ENCODE peak calls at places on chromosomes 11 and 22, in ten cellular contexts. T is HAP-1, U is transverse colon, K is IMR-90, V is mesenchymal stem cell, R is esophagus muscularis mucosa, N is endodermal cell, Y is WERI-Rb-1, C is ovary, E is tibial nerve. F is an unnamed sample.

GRCh38 chr11:27761356-27761755 is 61.1 kb upstream of the BDNF start:
- DNase-seq in T (no peak), U (no peak), K (no peak), V (no peak), R (no peak), N (no peak), Y (no peak), C (no peak), E (no peak), F (no peak)

GRCh38 chr11:102456381-102456780 is 3.8 kb upstream of the TMEM123 start:
- DNase-seq in T (no peak), U (no peak), K (peak; percentile 39), V (no peak), R (no peak), N (no peak), Y (no peak), C (no peak), E (no peak), F (no peak)

GRCh38 chr11:80846979-80847378 is 1406.1 kb upstream of the TENM4 start:
- DNase-seq in T (no peak), U (no peak), K (no peak), V (no peak), R (no peak), N (no peak), Y (no peak), C (no peak), E (no peak), F (no peak)

GRCh38 chr11:130546901-130547694 is 98.7 kb downstream of the ADAMTS15 start:
- DNase-seq in T (no peak), U (no peak), K (no peak), V (no peak), R (no peak), N (no peak), Y (no peak), C (no peak), E (no peak), F (no peak)

GRCh38 chr11:20112291-20113146 is 47.8 kb downstream of the DBX1 start:
- DNase-seq in T (no peak), U (peak; percentile 75), K (peak; percentile 97), V (peak; percentile 98), R (no peak), N (peak; percentile 75), Y (no peak), C (peak; percentile 77), E (no peak), F (no peak)

GRCh38 chr11:76086713-76087635 is 119.3 kb downstream of the WNT11 start:
- DNase-seq in T (no peak), U (no peak), K (peak; percentile 88), V (peak; percentile 63), R (no peak), N (no peak), Y (no peak), C (no peak), E (no peak), F (no peak)

GRCh38 chr11:124086447-124086846 is 28.8 kb upstream of the VWA5A start:
- DNase-seq in T (no peak), U (no peak), K (no peak), V (no peak), R (no peak), N (peak; percentile 54), Y (peak; percentile 18), C (no peak), E (no peak), F (no peak)

GRCh38 chr11:73315288-73316020 is 7.4 kb downstream of the ARHGEF17 start:
- DNase-seq in T (no peak), U (no peak), K (no peak), V (peak; percentile 64), R (no peak), N (no peak), Y (peak; percentile 85), C (peak; percentile 31), E (no peak), F (no peak)

GRCh38 chr22:20296598-20296997 is 23.3 kb downstream of the DGCR6L start:
- DNase-seq in T (no peak), U (no peak), K (peak; percentile 21), V (no peak), R (no peak), N (no peak), Y (no peak), C (no peak), E (no peak), F (no peak)

GRCh38 chr22:20299736-20300136 is 20.1 kb downstream of the DGCR6L start:
- DNase-seq in T (no peak), U (peak; percentile 34), K (peak; percentile 28), V (peak; percentile 10), R (no peak), N (no peak), Y (peak; percentile 42), C (no peak), E (no peak), F (no peak)

GRCh38 chr22:20298110-20298802 is 21.6 kb downstream of the DGCR6L start:
- DNase-seq in T (no peak), U (no peak), K (no peak), V (no peak), R (no peak), N (no peak), Y (no peak), C (no peak), E (no peak), F (no peak)

GRCh38 chr22:20297414-20298109 is 22.3 kb downstream of the DGCR6L start:
- DNase-seq in T (no peak), U (no peak), K (no peak), V (no peak), R (no peak), N (no peak), Y (no peak), C (no peak), E (no peak), F (no peak)

DNA sequence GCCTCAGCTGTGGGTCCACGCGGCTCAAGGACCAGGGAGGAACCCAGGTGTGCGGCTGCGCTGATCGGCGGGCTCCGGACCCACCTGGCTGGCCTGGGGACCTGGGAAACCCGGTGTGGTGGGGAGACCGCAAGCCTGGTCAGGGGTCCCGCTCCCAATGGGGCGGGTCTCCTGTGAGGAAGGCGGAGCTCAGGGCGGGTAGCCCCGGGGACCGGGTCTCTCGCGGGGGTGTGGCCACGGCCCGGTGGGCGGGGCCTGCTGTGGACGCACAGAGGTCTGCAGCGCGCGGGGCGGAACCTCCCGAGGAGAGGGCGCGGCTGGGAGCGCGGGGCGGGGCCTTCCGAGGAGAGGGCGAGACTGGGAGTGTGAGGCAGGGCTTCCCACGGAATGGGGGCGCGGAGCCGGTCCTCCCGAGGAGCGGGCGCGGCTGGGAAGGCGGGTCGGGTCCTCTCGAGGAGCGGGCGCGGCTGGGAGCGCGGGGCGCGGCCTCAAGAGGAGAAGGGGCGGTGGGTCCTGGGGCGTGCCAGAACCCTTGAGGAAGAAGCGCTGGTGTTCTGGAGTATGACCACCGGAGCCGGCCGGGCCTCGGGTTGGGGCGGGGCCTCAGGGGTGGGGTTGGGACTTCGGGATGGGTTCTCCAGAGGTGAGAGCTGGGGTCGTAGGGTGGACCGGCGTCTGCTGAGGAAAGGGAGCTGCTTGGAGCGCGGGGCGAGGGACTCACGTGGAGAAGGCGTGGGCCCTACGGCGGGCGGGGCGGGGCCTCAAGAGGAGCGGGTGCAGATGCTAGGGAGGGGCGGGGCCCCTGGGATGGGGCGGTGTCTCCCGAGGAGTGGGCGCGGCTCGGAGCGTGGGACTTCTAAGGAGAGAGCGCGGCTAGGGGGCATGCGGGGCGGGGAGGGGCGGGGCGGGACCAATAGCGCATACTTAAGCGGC is 20.8 kb downstream of the DGCR6L start:
- DNase-seq in T (peak; percentile 83), U (peak; percentile 90), K (peak; percentile 67), V (peak; percentile 71), R (peak; percentile 97), N (peak; percentile 97), Y (peak; percentile 95), C (peak; percentile 80), E (peak; percentile 56), F (peak; percentile 68)
- H3K4me3 ChIP-seq in T (peak overlapping the region; percentile 35), U (peak overlapping the region; percentile 51), K (peak overlapping the region; percentile 49), V (peak overlapping the region; percentile 68), R (peak overlapping the region; percentile 55), N (peak overlapping the region; percentile 68), Y (peak overlapping the region; percentile 58), C (peak overlapping the region; percentile 52), E (peak overlapping the region; percentile 56), F (peak overlapping the region; percentile 61)

GRCh38 chr11:128692750-128693578 is 908 bp upstream of the FLI1 start:
- DNase-seq in T (no peak), U (peak; percentile 27), K (no peak), V (peak; percentile 80), R (no peak), N (peak; percentile 86), Y (no peak), C (no peak), E (no peak), F (no peak)

GRCh38 chr11:128690746-128691091 is 3.2 kb upstream of the FLI1 start:
- DNase-seq in T (no peak), U (no peak), K (no peak), V (no peak), R (no peak), N (peak; percentile 69), Y (no peak), C (no peak), E (no peak), F (no peak)

GRCh38 chr11:128689586-128689945 is 4.3 kb upstream of the FLI1 start:
- DNase-seq in T (no peak), U (no peak), K (no peak), V (no peak), R (no peak), N (peak; percentile 70), Y (no peak), C (no peak), E (no peak), F (no peak)

GRCh38 chr11:128689946-128690745 is 3.7 kb upstream of the FLI1 start:
- DNase-seq in T (no peak), U (no peak), K (no peak), V (peak; percentile 32), R (no peak), N (peak; percentile 76), Y (no peak), C (no peak), E (no peak), F (no peak)

GRCh38 chr11:128691802-128692749 is 1.8 kb upstream of the FLI1 start:
- DNase-seq in T (no peak), U (no peak), K (no peak), V (peak; percentile 30), R (no peak), N (peak; percentile 79), Y (no peak), C (no peak), E (no peak), F (no peak)
- H3K27me3 ChIP-seq in T (peaks cover 42% of the 10 kb centered on the region), U (peaks cover 91% of the 10 kb centered on the region), K (peaks cover 43% of the 10 kb centered on the region), V (peaks cover 63% of the 10 kb centered on the region), R (peaks cover 47% of the 10 kb centered on the region), N (peaks cover 100% of the 10 kb centered on the region), Y (peaks cover 97% of the 10 kb centered on the region), C (no peaks in the 10 kb centered on the region), E (peaks cover 92% of the 10 kb centered on the region), F (peaks cover 87% of the 10 kb centered on the region)

GRCh38 chr22:29700949-29701927 is 18.6 kb upstream of the CABP7 start:
- DNase-seq in T (peak; percentile 25), U (peak; percentile 24), K (peak; percentile 34), V (peak; percentile 32), R (no peak), N (peak; percentile 82), Y (peak; percentile 65), C (no peak), E (no peak), F (no peak)
- H3K4me3 ChIP-seq in T (no peak overlapping the region), U (no peak overlapping the region), K (no peak overlapping the region), V (no peak overlapping the region), R (no peak overlapping the region), N (no peak overlapping the region), Y (no peak overlapping the region), C (no peak overlapping the region), E (no peak overlapping the region), F (no peak overlapping the region)

DNA sequence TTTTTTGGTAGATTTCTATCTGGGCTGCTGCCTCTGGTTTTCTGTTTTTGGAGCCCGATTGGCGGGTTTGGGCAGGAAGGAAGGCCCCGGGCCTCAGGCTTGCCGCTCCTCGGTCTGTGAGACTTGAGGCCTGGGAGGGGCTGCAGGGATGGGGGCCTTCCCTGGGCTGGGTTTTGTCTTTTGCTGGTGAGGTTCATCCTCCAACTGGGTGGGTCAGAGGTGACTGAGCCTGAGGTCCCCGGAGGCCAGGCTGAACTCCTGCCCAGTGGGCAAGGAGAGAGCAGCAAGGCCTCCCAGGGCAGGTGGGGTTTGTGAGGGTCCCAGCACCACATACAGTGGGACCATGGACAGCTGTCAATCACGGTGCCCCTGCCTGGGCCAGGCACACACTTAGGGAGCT is 15.0 kb downstream of the MPPED1 start:
- DNase-seq in T (no peak), U (no peak), K (no peak), V (no peak), R (no peak), N (no peak), Y (no peak), C (no peak), E (no peak), F (no peak)
- H3K27me3 ChIP-seq in T (peaks cover 42% of the 10 kb centered on the region), U (peaks cover 42% of the 10 kb centered on the region), K (peaks cover 35% of the 10 kb centered on the region), V (peaks cover 24% of the 10 kb centered on the region), R (peaks cover 3% of the 10 kb centered on the region), N (peaks cover 7% of the 10 kb centered on the region), Y (no peaks in the 10 kb centered on the region), C (no peaks in the 10 kb centered on the region), E (peaks cover 19% of the 10 kb centered on the region), F (no peaks in the 10 kb centered on the region)

F was measured in iPS DF 6.9.